ENCODE peak calls at places on chromosomes 2 and 18, in nine cellular contexts. One of them, this sample, is unnamed.

GRCh38 chr2:47898089-47898731 is 8.1 kb downstream of the FBXO11 start:
- DNase-seq in neural crest cell: no peak
- DNase-seq in kidney epithelial cell: no peak
- DNase-seq in activated T-helper 1 cell treated with Interleukin-2 at 50 U/mL for 16 hours: no peak
- DNase-seq in AG08396: no peak
- DNase-seq in stimulated activated CD4-positive, alpha-beta T cell treated with anti-CD3 and anti-CD28 coated beads, Interleukin-1b, Interleukin-23, amount 100 ng/mL, for 4 hours: no peak
- DNase-seq in AG08395: no peak
- DNase-seq in upper lobe of right lung: no peak
- DNase-seq in EL: peak
- DNase-seq in this sample: no peak

GRCh38 chr2:19205983-19206533 is 152.4 kb downstream of the OSR1 start:
- DNase-seq in AG08396: peak
- DNase-seq in activated T-helper 1 cell treated with Interleukin-2 at 50 U/mL for 16 hours: no peak
- DNase-seq in neural crest cell: no peak
- DNase-seq in AG08395: peak
- DNase-seq in kidney epithelial cell: no peak
- DNase-seq in EL: no peak
- DNase-seq in upper lobe of right lung: no peak
- DNase-seq in stimulated activated CD4-positive, alpha-beta T cell treated with anti-CD3 and anti-CD28 coated beads, Interleukin-1b, Interleukin-23, amount 100 ng/mL, for 4 hours: no peak
- DNase-seq in this sample: no peak

GRCh38 chr2:118731396-118731795 is 116.1 kb downstream of the EN1 start:
- DNase-seq in activated T-helper 1 cell treated with Interleukin-2 at 50 U/mL for 16 hours: no peak
- DNase-seq in kidney epithelial cell: no peak
- DNase-seq in upper lobe of right lung: no peak
- DNase-seq in AG08396: no peak
- DNase-seq in EL: no peak
- DNase-seq in stimulated activated CD4-positive, alpha-beta T cell treated with anti-CD3 and anti-CD28 coated beads, Interleukin-1b, Interleukin-23, amount 100 ng/mL, for 4 hours: no peak
- DNase-seq in neural crest cell: no peak
- DNase-seq in AG08395: no peak
- DNase-seq in this sample: no peak

GRCh38 chr2:108315408-108316193 is 26.9 kb downstream of the SULT1C2 start:
- DNase-seq in AG08395: no peak
- DNase-seq in neural crest cell: no peak
- DNase-seq in AG08396: no peak
- DNase-seq in upper lobe of right lung: no peak
- DNase-seq in activated T-helper 1 cell treated with Interleukin-2 at 50 U/mL for 16 hours: no peak
- DNase-seq in stimulated activated CD4-positive, alpha-beta T cell treated with anti-CD3 and anti-CD28 coated beads, Interleukin-1b, Interleukin-23, amount 100 ng/mL, for 4 hours: no peak
- DNase-seq in EL: peak
- DNase-seq in kidney epithelial cell: peak
- DNase-seq in this sample: no peak

GRCh38 chr2:86747708-86748627 is 27.9 kb downstream of the RMND5A start:
- DNase-seq in AG08396: peak
- DNase-seq in stimulated activated CD4-positive, alpha-beta T cell treated with anti-CD3 and anti-CD28 coated beads, Interleukin-1b, Interleukin-23, amount 100 ng/mL, for 4 hours: no peak
- DNase-seq in activated T-helper 1 cell treated with Interleukin-2 at 50 U/mL for 16 hours: no peak
- DNase-seq in upper lobe of right lung: no peak
- DNase-seq in neural crest cell: no peak
- DNase-seq in AG08395: peak
- DNase-seq in kidney epithelial cell: peak
- DNase-seq in EL: peak
- DNase-seq in this sample: no peak

GRCh38 chr2:149330127-149331022 is at the start of gene LYPD6:
- DNase-seq in AG08396: peak
- DNase-seq in upper lobe of right lung: peak
- DNase-seq in kidney epithelial cell: no peak
- DNase-seq in stimulated activated CD4-positive, alpha-beta T cell treated with anti-CD3 and anti-CD28 coated beads, Interleukin-1b, Interleukin-23, amount 100 ng/mL, for 4 hours: no peak
- DNase-seq in activated T-helper 1 cell treated with Interleukin-2 at 50 U/mL for 16 hours: no peak
- DNase-seq in neural crest cell: peak
- DNase-seq in EL: peak
- DNase-seq in AG08395: peak
- DNase-seq in this sample: no peak

GRCh38 chr18:21100141-21100540 is 11.5 kb downstream of the ROCK1 start:
- DNase-seq in kidney epithelial cell: no peak
- DNase-seq in AG08396: no peak
- DNase-seq in neural crest cell: no peak
- DNase-seq in EL: peak
- DNase-seq in stimulated activated CD4-positive, alpha-beta T cell treated with anti-CD3 and anti-CD28 coated beads, Interleukin-1b, Interleukin-23, amount 100 ng/mL, for 4 hours: no peak
- DNase-seq in upper lobe of right lung: no peak
- DNase-seq in activated T-helper 1 cell treated with Interleukin-2 at 50 U/mL for 16 hours: no peak
- DNase-seq in AG08395: peak
- DNase-seq in this sample: no peak

GRCh38 chr2:43100883-43101662 is 125.3 kb downstream of the ZFP36L2 start:
- DNase-seq in neural crest cell: peak
- DNase-seq in kidney epithelial cell: no peak
- DNase-seq in upper lobe of right lung: no peak
- DNase-seq in stimulated activated CD4-positive, alpha-beta T cell treated with anti-CD3 and anti-CD28 coated beads, Interleukin-1b, Interleukin-23, amount 100 ng/mL, for 4 hours: no peak
- DNase-seq in AG08396: peak
- DNase-seq in activated T-helper 1 cell treated with Interleukin-2 at 50 U/mL for 16 hours: no peak
- DNase-seq in AG08395: peak
- DNase-seq in EL: no peak
- DNase-seq in this sample: no peak

GRCh38 chr2:138787053-138787666 is 7.0 kb upstream of the NXPH2 start:
- DNase-seq in AG08396: peak
- DNase-seq in EL: peak
- DNase-seq in neural crest cell: peak
- DNase-seq in stimulated activated CD4-positive, alpha-beta T cell treated with anti-CD3 and anti-CD28 coated beads, Interleukin-1b, Interleukin-23, amount 100 ng/mL, for 4 hours: no peak
- DNase-seq in kidney epithelial cell: no peak
- DNase-seq in activated T-helper 1 cell treated with Interleukin-2 at 50 U/mL for 16 hours: no peak
- DNase-seq in upper lobe of right lung: no peak
- DNase-seq in AG08395: peak
- DNase-seq in this sample: no peak

GRCh38 chr18:62118324-62118723 is 68.5 kb downstream of the PIGN start:
- DNase-seq in stimulated activated CD4-positive, alpha-beta T cell treated with anti-CD3 and anti-CD28 coated beads, Interleukin-1b, Interleukin-23, amount 100 ng/mL, for 4 hours: no peak
- DNase-seq in neural crest cell: no peak
- DNase-seq in kidney epithelial cell: no peak
- DNase-seq in activated T-helper 1 cell treated with Interleukin-2 at 50 U/mL for 16 hours: no peak
- DNase-seq in upper lobe of right lung: no peak
- DNase-seq in AG08395: peak
- DNase-seq in AG08396: peak
- DNase-seq in EL: peak
- DNase-seq in this sample: no peak

GRCh38 chr2:172336681-172337080 is 90.7 kb upstream of the ITGA6 start:
- DNase-seq in stimulated activated CD4-positive, alpha-beta T cell treated with anti-CD3 and anti-CD28 coated beads, Interleukin-1b, Interleukin-23, amount 100 ng/mL, for 4 hours: no peak
- DNase-seq in activated T-helper 1 cell treated with Interleukin-2 at 50 U/mL for 16 hours: no peak
- DNase-seq in upper lobe of right lung: no peak
- DNase-seq in EL: peak
- DNase-seq in AG08396: no peak
- DNase-seq in AG08395: no peak
- DNase-seq in neural crest cell: no peak
- DNase-seq in kidney epithelial cell: no peak
- DNase-seq in this sample: no peak

GRCh38 chr2:205654878-205655601 is 27.3 kb upstream of the NRP2 start:
- DNase-seq in kidney epithelial cell: peak
- DNase-seq in AG08396: peak
- DNase-seq in EL: peak
- DNase-seq in AG08395: peak
- DNase-seq in activated T-helper 1 cell treated with Interleukin-2 at 50 U/mL for 16 hours: no peak
- DNase-seq in upper lobe of right lung: no peak
- DNase-seq in neural crest cell: no peak
- DNase-seq in stimulated activated CD4-positive, alpha-beta T cell treated with anti-CD3 and anti-CD28 coated beads, Interleukin-1b, Interleukin-23, amount 100 ng/mL, for 4 hours: no peak
- DNase-seq in this sample: no peak

GRCh38 chr18:13147146-13147545 is 71.4 kb upstream of the LDLRAD4 start:
- DNase-seq in AG08395: no peak
- DNase-seq in kidney epithelial cell: no peak
- DNase-seq in EL: no peak
- DNase-seq in neural crest cell: no peak
- DNase-seq in AG08396: no peak
- DNase-seq in activated T-helper 1 cell treated with Interleukin-2 at 50 U/mL for 16 hours: no peak
- DNase-seq in stimulated activated CD4-positive, alpha-beta T cell treated with anti-CD3 and anti-CD28 coated beads, Interleukin-1b, Interleukin-23, amount 100 ng/mL, for 4 hours: no peak
- DNase-seq in upper lobe of right lung: no peak
- DNase-seq in this sample: no peak

GRCh38 chr18:57107141-57107832 is 39.6 kb upstream of the BOD1L2 start:
- DNase-seq in activated T-helper 1 cell treated with Interleukin-2 at 50 U/mL for 16 hours: no peak
- DNase-seq in stimulated activated CD4-positive, alpha-beta T cell treated with anti-CD3 and anti-CD28 coated beads, Interleukin-1b, Interleukin-23, amount 100 ng/mL, for 4 hours: no peak
- DNase-seq in EL: peak
- DNase-seq in neural crest cell: peak
- DNase-seq in AG08395: peak
- DNase-seq in AG08396: peak
- DNase-seq in kidney epithelial cell: no peak
- DNase-seq in upper lobe of right lung: no peak
- DNase-seq in this sample: no peak

GRCh38 chr2:209753020-209753419 is 18.6 kb upstream of the UNC80 start:
- DNase-seq in neural crest cell: no peak
- DNase-seq in activated T-helper 1 cell treated with Interleukin-2 at 50 U/mL for 16 hours: no peak
- DNase-seq in upper lobe of right lung: no peak
- DNase-seq in EL: no peak
- DNase-seq in kidney epithelial cell: no peak
- DNase-seq in AG08395: no peak
- DNase-seq in stimulated activated CD4-positive, alpha-beta T cell treated with anti-CD3 and anti-CD28 coated beads, Interleukin-1b, Interleukin-23, amount 100 ng/mL, for 4 hours: no peak
- DNase-seq in AG08396: no peak
- DNase-seq in this sample: no peak

GRCh38 chr18:79644006-79644665 is 35.5 kb upstream of the CTDP1 start:
- DNase-seq in AG08396: peak
- DNase-seq in upper lobe of right lung: peak
- DNase-seq in neural crest cell: peak
- DNase-seq in kidney epithelial cell: no peak
- DNase-seq in stimulated activated CD4-positive, alpha-beta T cell treated with anti-CD3 and anti-CD28 coated beads, Interleukin-1b, Interleukin-23, amount 100 ng/mL, for 4 hours: peak
- DNase-seq in activated T-helper 1 cell treated with Interleukin-2 at 50 U/mL for 16 hours: peak
- DNase-seq in AG08395: peak
- DNase-seq in EL: peak
- DNase-seq in this sample: peak

GRCh38 chr2:168033966-168034365 is 213.4 kb downstream of the STK39 start:
- DNase-seq in neural crest cell: no peak
- DNase-seq in kidney epithelial cell: no peak
- DNase-seq in stimulated activated CD4-positive, alpha-beta T cell treated with anti-CD3 and anti-CD28 coated beads, Interleukin-1b, Interleukin-23, amount 100 ng/mL, for 4 hours: no peak
- DNase-seq in activated T-helper 1 cell treated with Interleukin-2 at 50 U/mL for 16 hours: no peak
- DNase-seq in AG08395: no peak
- DNase-seq in EL: no peak
- DNase-seq in upper lobe of right lung: no peak
- DNase-seq in AG08396: no peak
- DNase-seq in this sample: no peak

GRCh38 chr18:10086458-10086857 is 172.6 kb downstream of the VAPA start:
- DNase-seq in EL: no peak
- DNase-seq in stimulated activated CD4-positive, alpha-beta T cell treated with anti-CD3 and anti-CD28 coated beads, Interleukin-1b, Interleukin-23, amount 100 ng/mL, for 4 hours: no peak
- DNase-seq in neural crest cell: no peak
- DNase-seq in kidney epithelial cell: no peak
- DNase-seq in AG08395: no peak
- DNase-seq in AG08396: no peak
- DNase-seq in upper lobe of right lung: no peak
- DNase-seq in activated T-helper 1 cell treated with Interleukin-2 at 50 U/mL for 16 hours: no peak
- DNase-seq in this sample: no peak

GRCh38 chr2:208579678-208580077 is 173.1 kb downstream of the PTH2R start:
- DNase-seq in AG08396: no peak
- DNase-seq in activated T-helper 1 cell treated with Interleukin-2 at 50 U/mL for 16 hours: no peak
- DNase-seq in AG08395: no peak
- DNase-seq in upper lobe of right lung: no peak
- DNase-seq in neural crest cell: no peak
- DNase-seq in stimulated activated CD4-positive, alpha-beta T cell treated with anti-CD3 and anti-CD28 coated beads, Interleukin-1b, Interleukin-23, amount 100 ng/mL, for 4 hours: no peak
- DNase-seq in kidney epithelial cell: no peak
- DNase-seq in EL: no peak
- DNase-seq in this sample: no peak

GRCh38 chr2:221156335-221156734 is 415.8 kb downstream of the EPHA4 start:
- DNase-seq in stimulated activated CD4-positive, alpha-beta T cell treated with anti-CD3 and anti-CD28 coated beads, Interleukin-1b, Interleukin-23, amount 100 ng/mL, for 4 hours: no peak
- DNase-seq in neural crest cell: no peak
- DNase-seq in AG08396: no peak
- DNase-seq in EL: no peak
- DNase-seq in upper lobe of right lung: no peak
- DNase-seq in AG08395: no peak
- DNase-seq in kidney epithelial cell: no peak
- DNase-seq in activated T-helper 1 cell treated with Interleukin-2 at 50 U/mL for 16 hours: no peak
- DNase-seq in this sample: no peak

GRCh38 chr2:236264256-236264655 is at the start of gene ASB18:
- DNase-seq in stimulated activated CD4-positive, alpha-beta T cell treated with anti-CD3 and anti-CD28 coated beads, Interleukin-1b, Interleukin-23, amount 100 ng/mL, for 4 hours: no peak
- DNase-seq in AG08396: no peak
- DNase-seq in upper lobe of right lung: no peak
- DNase-seq in kidney epithelial cell: no peak
- DNase-seq in EL: no peak
- DNase-seq in neural crest cell: no peak
- DNase-seq in activated T-helper 1 cell treated with Interleukin-2 at 50 U/mL for 16 hours: no peak
- DNase-seq in AG08395: no peak
- DNase-seq in this sample: no peak

GRCh38 chr18:52326001-52326400 is 14.0 kb upstream of the DCC start:
- DNase-seq in AG08396: no peak
- DNase-seq in AG08395: no peak
- DNase-seq in upper lobe of right lung: no peak
- DNase-seq in stimulated activated CD4-positive, alpha-beta T cell treated with anti-CD3 and anti-CD28 coated beads, Interleukin-1b, Interleukin-23, amount 100 ng/mL, for 4 hours: no peak
- DNase-seq in EL: no peak
- DNase-seq in activated T-helper 1 cell treated with Interleukin-2 at 50 U/mL for 16 hours: no peak
- DNase-seq in kidney epithelial cell: no peak
- DNase-seq in neural crest cell: no peak
- DNase-seq in this sample: no peak

GRCh38 chr2:2698182-2699116 is 367.4 kb upstream of the MYT1L start:
- DNase-seq in kidney epithelial cell: no peak
- DNase-seq in AG08395: no peak
- DNase-seq in stimulated activated CD4-positive, alpha-beta T cell treated with anti-CD3 and anti-CD28 coated beads, Interleukin-1b, Interleukin-23, amount 100 ng/mL, for 4 hours: no peak
- DNase-seq in AG08396: no peak
- DNase-seq in activated T-helper 1 cell treated with Interleukin-2 at 50 U/mL for 16 hours: no peak
- DNase-seq in EL: no peak
- DNase-seq in neural crest cell: peak
- DNase-seq in upper lobe of right lung: no peak
- DNase-seq in this sample: no peak

GRCh38 chr2:160747771-160748170 is 254.2 kb upstream of the RBMS1 start:
- DNase-seq in kidney epithelial cell: no peak
- DNase-seq in upper lobe of right lung: no peak
- DNase-seq in AG08396: peak
- DNase-seq in AG08395: peak
- DNase-seq in neural crest cell: no peak
- DNase-seq in activated T-helper 1 cell treated with Interleukin-2 at 50 U/mL for 16 hours: no peak
- DNase-seq in stimulated activated CD4-positive, alpha-beta T cell treated with anti-CD3 and anti-CD28 coated beads, Interleukin-1b, Interleukin-23, amount 100 ng/mL, for 4 hours: no peak
- DNase-seq in EL: peak
- DNase-seq in this sample: no peak

GRCh38 chr2:10839813-10840212 is 27.2 kb upstream of the PDIA6 start:
- DNase-seq in upper lobe of right lung: no peak
- DNase-seq in stimulated activated CD4-positive, alpha-beta T cell treated with anti-CD3 and anti-CD28 coated beads, Interleukin-1b, Interleukin-23, amount 100 ng/mL, for 4 hours: no peak
- DNase-seq in AG08396: peak
- DNase-seq in kidney epithelial cell: no peak
- DNase-seq in activated T-helper 1 cell treated with Interleukin-2 at 50 U/mL for 16 hours: no peak
- DNase-seq in AG08395: peak
- DNase-seq in EL: no peak
- DNase-seq in neural crest cell: no peak
- DNase-seq in this sample: no peak

GRCh38 chr2:120362926-120363325 is 17.0 kb downstream of the INHBB start:
- DNase-seq in kidney epithelial cell: no peak
- DNase-seq in AG08395: no peak
- DNase-seq in stimulated activated CD4-positive, alpha-beta T cell treated with anti-CD3 and anti-CD28 coated beads, Interleukin-1b, Interleukin-23, amount 100 ng/mL, for 4 hours: no peak
- DNase-seq in activated T-helper 1 cell treated with Interleukin-2 at 50 U/mL for 16 hours: no peak
- DNase-seq in upper lobe of right lung: no peak
- DNase-seq in neural crest cell: no peak
- DNase-seq in EL: no peak
- DNase-seq in AG08396: no peak
- DNase-seq in this sample: no peak

GRCh38 chr2:133674433-133675331 is 106.4 kb upstream of the NCKAP5 start:
- DNase-seq in activated T-helper 1 cell treated with Interleukin-2 at 50 U/mL for 16 hours: no peak
- DNase-seq in EL: peak
- DNase-seq in kidney epithelial cell: peak
- DNase-seq in upper lobe of right lung: peak
- DNase-seq in neural crest cell: peak
- DNase-seq in AG08395: peak
- DNase-seq in stimulated activated CD4-positive, alpha-beta T cell treated with anti-CD3 and anti-CD28 coated beads, Interleukin-1b, Interleukin-23, amount 100 ng/mL, for 4 hours: no peak
- DNase-seq in AG08396: peak
- DNase-seq in this sample: no peak

GRCh38 chr2:33216508-33217182 is 259.8 kb upstream of the RASGRP3 start:
- DNase-seq in stimulated activated CD4-positive, alpha-beta T cell treated with anti-CD3 and anti-CD28 coated beads, Interleukin-1b, Interleukin-23, amount 100 ng/mL, for 4 hours: no peak
- DNase-seq in AG08395: peak
- DNase-seq in upper lobe of right lung: no peak
- DNase-seq in activated T-helper 1 cell treated with Interleukin-2 at 50 U/mL for 16 hours: no peak
- DNase-seq in kidney epithelial cell: no peak
- DNase-seq in AG08396: peak
- DNase-seq in neural crest cell: no peak
- DNase-seq in EL: peak
- DNase-seq in this sample: no peak

This sample was measured in activated naive CD8-positive, alpha-beta T cell treated with anti-CD3 and anti-CD28 coated beads, Interleukin-2, amount 50 U/mL, for 16 hours.